ENCODE peak calls at places on chromosomes 2 and 18, in five cellular contexts. B, R, Y, O and G are unnamed samples.
A peak's percentile ranks its signal among the peaks of the same experiment; 100 is the strongest.

GRCh38 chr2:88697361-88698026 is 6.0 kb downstream of the RPIA start:
- ATAC-seq in B (peak; percentile 58), R (peak; percentile 11), Y (no peak), O (no peak), G (no peak)

GRCh38 chr18:22408059-22408458 is 9.7 kb downstream of the CTAGE1 start:
- ATAC-seq in B (peak; percentile 43), R (no peak), Y (no peak), O (peak; percentile 91), G (no peak)

GRCh38 chr2:217092710-217093379 is 233.0 kb upstream of the TNP1 start:
- ATAC-seq in B (no peak), R (no peak), Y (no peak), O (peak; percentile 88), G (no peak)

GRCh38 chr2:195495356-195495755 is 161.7 kb upstream of the SLC39A10 start:
- ATAC-seq in B (no peak), R (no peak), Y (no peak), O (peak; percentile 42), G (no peak)

GRCh38 chr18:56789004-56789888 is 138.1 kb downstream of the WDR7 start:
- ATAC-seq in B (peak; percentile 65), R (peak; percentile 89), Y (peak; percentile 66), O (peak; percentile 81), G (no peak)

GRCh38 chr18:75351409-75351808 is 76.1 kb downstream of the SMIM21 start:
- ATAC-seq in B (no peak), R (no peak), Y (no peak), O (no peak), G (no peak)

GRCh38 chr18:62603211-62603610 is 80.4 kb downstream of the ZCCHC2 start:
- ATAC-seq in B (no peak), R (no peak), Y (no peak), O (no peak), G (no peak)

GRCh38 chr2:224594840-224595239 is 9.7 kb upstream of the CUL3 start:
- ATAC-seq in B (no peak), R (no peak), Y (no peak), O (peak; percentile 95), G (no peak)

GRCh38 chr2:191754103-191754502 is 76.2 kb downstream of the NABP1 start:
- ATAC-seq in B (no peak), R (no peak), Y (no peak), O (no peak), G (no peak)

GRCh38 chr18:34720220-34720619 is 10.1 kb downstream of the DTNA start:
- ATAC-seq in B (no peak), R (no peak), Y (no peak), O (no peak), G (no peak)

DNA sequence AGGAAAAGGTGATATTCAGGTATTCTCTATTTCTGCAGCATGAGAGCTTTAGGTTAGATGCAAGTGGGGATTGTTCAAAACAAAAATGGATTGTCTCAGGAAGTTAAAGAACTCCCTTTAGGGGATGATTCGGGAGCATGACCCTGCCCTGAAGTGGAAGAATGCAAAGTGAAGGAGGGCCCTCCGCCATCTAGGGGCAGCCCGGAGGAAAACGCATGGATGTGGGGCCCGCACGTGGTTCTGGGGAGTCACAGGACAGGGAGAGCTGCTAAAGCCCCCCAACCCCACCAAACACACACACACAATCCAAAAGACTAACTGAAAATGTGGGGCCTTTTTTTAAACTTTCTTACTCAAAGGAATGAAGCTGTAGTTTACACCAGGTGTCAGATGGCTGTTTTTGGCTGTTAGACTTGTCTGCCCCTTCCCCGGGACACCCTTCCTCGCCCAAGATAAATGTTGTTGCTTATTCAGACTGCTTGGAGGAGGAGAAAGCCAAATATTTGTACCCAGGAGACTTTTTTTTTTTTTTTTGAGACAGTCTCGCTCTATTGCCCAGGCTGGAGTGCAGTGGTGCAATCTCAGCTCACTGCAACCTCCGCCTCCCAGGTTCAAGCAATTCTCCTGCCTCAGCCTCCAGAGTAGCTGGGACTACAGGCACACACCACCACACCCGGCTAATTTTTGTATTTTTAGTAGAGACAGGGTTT is 78.8 kb downstream of the HNRNPLL start:
- ATAC-seq in B (peak; percentile 79), R (no peak), Y (peak; percentile 74), O (peak; percentile 90), G (no peak)
- TF ChIP-seq CTCF in B (peak; percentile 53), R (no peak), Y (peak; percentile 42), O (peak; percentile 75), G (peak; percentile 35)

DNA sequence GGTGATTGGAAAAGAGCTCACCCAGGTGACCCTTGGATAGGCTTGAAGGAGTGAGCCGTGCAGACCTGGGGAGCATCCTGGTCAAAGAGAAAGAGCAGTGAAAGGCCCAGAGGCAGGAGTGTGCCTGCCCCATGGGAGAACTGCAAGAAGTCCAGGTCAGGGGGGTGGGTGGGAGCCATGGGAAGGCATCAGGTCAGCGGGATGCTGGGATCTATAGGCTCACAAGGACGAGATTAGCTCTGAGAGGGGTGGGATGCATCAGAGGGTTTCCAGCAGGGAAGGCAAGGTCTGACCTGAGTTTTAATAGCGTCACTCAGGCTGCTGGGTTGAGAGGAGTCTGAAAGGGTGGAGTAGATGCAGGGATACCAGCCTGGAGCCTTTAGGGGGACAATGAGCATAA is 158.6 kb downstream of the SMAD7 start:
- ATAC-seq in B (no peak), R (no peak), Y (no peak), O (no peak), G (no peak)
- H3K27ac ChIP-seq in B (no peak overlapping the region), R (no peak overlapping the region), Y (no peak overlapping the region), O (no peak overlapping the region), G (no peak overlapping the region)

GRCh38 chr2:56685205-56685604 is 501.4 kb downstream of the CCDC85A start:
- ATAC-seq in B (no peak), R (no peak), Y (no peak), O (no peak), G (no peak)

GRCh38 chr2:56682397-56682760 is 498.6 kb downstream of the CCDC85A start:
- ATAC-seq in B (no peak), R (no peak), Y (no peak), O (no peak), G (no peak)

GRCh38 chr2:56680971-56681631 is 497.3 kb downstream of the CCDC85A start:
- ATAC-seq in B (no peak), R (no peak), Y (peak; percentile 45), O (no peak), G (no peak)

GRCh38 chr2:56684371-56684770 is 500.6 kb downstream of the CCDC85A start:
- ATAC-seq in B (no peak), R (no peak), Y (no peak), O (no peak), G (no peak)

DNA sequence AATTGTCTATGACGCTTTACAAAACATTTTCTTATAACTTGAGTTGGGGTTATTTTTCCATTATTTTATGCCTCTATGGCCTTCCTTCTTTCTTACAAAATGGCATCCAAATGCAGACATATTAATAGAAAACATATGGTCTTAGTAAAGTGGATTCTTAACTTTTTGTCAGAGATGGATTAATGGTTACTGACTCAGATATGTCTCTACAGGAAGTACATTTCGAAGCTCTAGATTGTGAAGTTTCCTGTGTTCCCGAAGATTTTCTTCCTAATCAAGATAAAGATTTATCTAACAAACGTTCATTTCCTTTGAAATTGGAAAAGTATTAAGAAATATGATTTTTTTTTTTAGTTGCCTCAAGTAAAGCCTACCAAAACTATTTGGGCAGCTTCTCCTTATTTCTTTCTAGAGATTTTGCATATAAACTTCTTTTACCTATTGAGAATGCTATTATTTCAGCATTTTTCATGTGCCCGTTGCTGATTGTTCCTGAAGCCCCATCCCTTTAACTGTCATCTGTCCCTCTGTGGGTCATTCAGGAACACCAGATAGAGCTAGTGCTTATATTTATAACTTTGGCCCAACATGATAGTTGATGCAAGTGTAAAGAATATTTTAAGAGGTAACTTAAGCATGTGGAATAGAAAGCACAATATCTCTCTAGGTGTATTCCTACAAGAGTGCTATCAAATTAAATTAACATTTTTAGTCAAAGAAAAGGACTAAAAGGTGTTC is 498.0 kb downstream of the CCDC85A start:
- ATAC-seq in B (no peak), R (no peak), Y (no peak), O (no peak), G (no peak)
- TF ChIP-seq EP300 in B (no peak), R (no peak), Y (no peak), O (no peak), G (no peak)

GRCh38 chr18:8069708-8070107 is 502.6 kb downstream of the PTPRM start:
- ATAC-seq in B (no peak), R (no peak), Y (no peak), O (no peak), G (no peak)

GRCh38 chr18:8063733-8064132 is 496.6 kb downstream of the PTPRM start:
- ATAC-seq in B (no peak), R (no peak), Y (no peak), O (peak; percentile 50), G (no peak)
- TF ChIP-seq CTCF in B (no peak), R (no peak), Y (no peak), O (no peak), G (no peak)

DNA sequence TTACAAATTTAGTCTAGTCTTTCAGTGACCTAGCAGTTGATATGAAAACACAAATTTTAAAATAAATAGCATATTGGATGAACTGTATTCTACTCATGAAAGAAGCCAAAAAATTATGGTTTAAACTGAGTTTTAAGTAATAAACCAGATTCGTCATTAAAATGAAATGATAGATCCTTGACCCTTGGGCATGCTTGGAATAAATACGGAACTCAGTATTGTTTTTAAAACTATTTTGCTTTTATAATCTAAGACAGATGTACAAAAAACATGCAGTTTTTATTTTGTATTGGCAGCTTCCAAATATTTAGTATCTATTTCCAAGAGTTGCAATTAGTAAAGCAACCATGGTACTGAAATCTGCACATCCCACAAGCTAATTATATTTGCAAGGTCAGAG is 34.5 kb upstream of the TBR1 start:
- ATAC-seq in B (no peak), R (no peak), Y (no peak), O (no peak), G (no peak)
- H3K27ac ChIP-seq in B (no peak overlapping the region), R (no peak overlapping the region), Y (no peak overlapping the region), O (no peak overlapping the region), G (no peak overlapping the region)

DNA sequence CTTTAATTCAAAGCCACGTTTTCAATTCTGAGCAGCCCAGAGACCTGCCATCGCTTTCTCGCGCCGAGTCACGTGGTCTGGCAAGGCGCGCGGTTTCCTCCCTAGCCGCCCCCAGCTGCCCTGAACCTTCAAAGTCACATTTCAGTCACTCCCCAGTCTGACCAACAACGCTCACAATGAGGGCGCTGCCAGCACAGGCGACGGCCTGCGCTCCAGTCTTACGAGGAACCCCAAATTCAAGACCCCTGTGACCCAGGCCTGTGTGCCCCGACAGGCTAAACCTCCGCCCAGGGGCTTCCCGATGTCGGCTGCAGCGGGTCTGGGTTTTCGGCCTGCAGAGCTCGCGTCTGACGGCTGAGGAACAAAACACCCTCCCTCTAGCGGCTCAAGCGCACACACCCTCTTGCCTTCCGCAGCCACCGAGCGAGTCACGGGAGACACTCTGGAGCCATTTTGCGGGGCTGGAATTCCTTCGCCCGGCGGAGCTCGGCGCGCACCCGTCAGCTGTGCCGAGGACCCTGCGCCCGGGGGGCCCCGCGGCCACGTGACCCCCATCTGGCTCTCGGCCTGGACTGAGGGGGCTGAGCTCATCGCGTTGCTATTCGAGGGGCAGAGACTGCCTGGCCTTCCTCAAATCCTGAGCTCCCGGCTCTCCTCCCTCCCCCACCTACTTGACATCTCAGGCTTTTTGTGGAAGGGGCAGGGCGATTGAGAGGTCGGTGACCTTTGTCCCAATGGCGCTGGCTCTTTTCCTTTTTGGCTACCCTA is 69.9 kb upstream of the ITGB6 start:
- ATAC-seq in B (peak; percentile 96), R (peak; percentile 81), Y (peak; percentile 91), O (peak; percentile 98), G (peak; percentile 93)
- TF ChIP-seq EP300 in B (no peak), R (no peak), Y (no peak), O (no peak), G (no peak)

GRCh38 chr2:130363479-130363878 is 7.6 kb downstream of the PTPN18 start:
- ATAC-seq in B (no peak), R (no peak), Y (no peak), O (no peak), G (no peak)
- TF ChIP-seq CTCF in B (no peak), R (no peak), Y (no peak), O (no peak), G (no peak)